ENCODE peak calls at places on chromosomes 11 and 22, in four cellular contexts. One of them, this sample, is unnamed.

GRCh38 chr22:46845281-46846153 is 83.1 kb downstream of the TBC1D22A start:
- DNase-seq in H9: no peak
- DNase-seq in H1: no peak
- DNase-seq in IMR-90: peak
- DNase-seq in this sample: no peak

GRCh38 chr11:70474710-70475109 is 76.4 kb downstream of the CTTN start:
- DNase-seq in H1: no peak
- DNase-seq in H9: no peak
- DNase-seq in IMR-90: no peak
- DNase-seq in this sample: no peak

GRCh38 chr22:43313497-43314474 is 29.4 kb downstream of the SCUBE1 start:
- DNase-seq in IMR-90: no peak
- DNase-seq in H1: no peak
- DNase-seq in H9: no peak
- DNase-seq in this sample: peak

GRCh38 chr22:29348956-29349355 is 33.5 kb upstream of the RASL10A start:
- DNase-seq in IMR-90: no peak
- DNase-seq in H9: no peak
- DNase-seq in H1: no peak
- DNase-seq in this sample: no peak

GRCh38 chr11:76240143-76240505 is 33.8 kb upstream of the WNT11 start:
- DNase-seq in IMR-90: no peak
- DNase-seq in H1: no peak
- DNase-seq in H9: no peak
- DNase-seq in this sample: no peak

GRCh38 chr11:75350743-75351540 is 519 bp downstream of the ARRB1 start:
- DNase-seq in H1: peak
- DNase-seq in IMR-90: peak
- DNase-seq in H9: peak
- DNase-seq in this sample: peak

GRCh38 chr11:75733346-75734107 is 15.9 kb downstream of the MOGAT2 start:
- DNase-seq in H1: no peak
- DNase-seq in H9: no peak
- DNase-seq in IMR-90: no peak
- DNase-seq in this sample: no peak

GRCh38 chr11:112822478-112823274 is 138.5 kb upstream of the NCAM1 start:
- DNase-seq in H1: peak
- DNase-seq in IMR-90: no peak
- DNase-seq in H9: peak
- DNase-seq in this sample: peak

GRCh38 chr11:70610561-70610960 is 212.2 kb downstream of the CTTN start:
- DNase-seq in H9: no peak
- DNase-seq in IMR-90: peak
- DNase-seq in H1: no peak
- DNase-seq in this sample: no peak

GRCh38 chr11:69916806-69917387 is 97.7 kb upstream of the FGF3 start:
- DNase-seq in H1: no peak
- DNase-seq in H9: no peak
- DNase-seq in IMR-90: no peak
- DNase-seq in this sample: no peak

GRCh38 chr11:27795955-27796861 is 96.0 kb upstream of the BDNF start:
- DNase-seq in H1: peak
- DNase-seq in H9: peak
- DNase-seq in IMR-90: peak
- DNase-seq in this sample: peak

GRCh38 chr11:44877908-44878459 is 72.7 kb downstream of the TP53I11 start:
- DNase-seq in IMR-90: no peak
- DNase-seq in H9: no peak
- DNase-seq in H1: no peak
- DNase-seq in this sample: peak

DNA sequence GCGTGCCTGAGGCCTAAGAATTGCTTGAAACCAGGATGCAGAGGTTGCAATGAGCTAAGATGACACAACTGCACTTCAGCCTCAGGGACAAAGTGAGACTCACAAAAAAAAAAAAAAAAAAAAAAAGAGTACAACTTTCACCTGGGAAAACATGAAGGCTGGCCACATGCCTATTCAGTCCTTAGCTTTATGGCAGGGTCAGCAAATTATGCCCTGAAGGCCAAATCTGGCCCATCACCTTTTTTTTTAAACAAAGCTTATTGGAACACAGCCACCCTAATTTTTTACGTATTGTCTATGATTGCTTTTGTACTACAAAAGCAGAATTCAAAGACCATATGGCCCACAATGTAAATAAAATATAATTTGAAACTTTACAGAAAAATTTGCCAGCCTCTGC is 8.2 kb downstream of the FSHB start:
- DNase-seq in H9: no peak
- DNase-seq in H1: no peak
- DNase-seq in IMR-90: no peak
- DNase-seq in this sample: no peak
- H3K56ac ChIP-seq in H9: no peak
- H3K56ac ChIP-seq in H1: no peak
- H3K56ac ChIP-seq in IMR-90: no peak
- H3K56ac ChIP-seq in this sample: no peak

DNA sequence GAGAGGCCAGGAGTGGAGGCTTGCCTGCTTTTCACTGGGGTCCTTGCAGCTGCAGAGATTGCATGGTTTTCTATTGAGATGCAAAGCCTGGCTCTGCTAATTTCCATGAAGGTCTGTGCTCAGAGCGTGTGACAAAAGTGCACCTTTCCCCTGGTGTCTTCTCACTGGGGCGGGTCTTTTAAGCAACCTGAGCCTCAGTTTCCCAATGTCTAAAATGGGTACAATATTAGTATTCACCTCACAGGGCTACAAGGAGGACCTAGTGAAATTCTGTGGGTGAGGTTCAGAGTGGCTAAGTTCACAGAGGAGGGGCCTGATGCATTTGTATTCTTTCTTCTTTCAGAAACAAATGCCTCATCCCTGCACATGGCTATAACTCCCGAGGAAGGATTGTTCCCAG is 20.3 kb downstream of the PPM1F start:
- DNase-seq in H9: no peak
- DNase-seq in IMR-90: no peak
- DNase-seq in H1: no peak
- DNase-seq in this sample: no peak
- H4K5ac ChIP-seq in H9: no peak
- H4K5ac ChIP-seq in IMR-90: no peak
- H4K5ac ChIP-seq in H1: no peak
- H4K5ac ChIP-seq in this sample: no peak

GRCh38 chr11:67001332-67001731 is 21.6 kb upstream of the SYT12 start:
- DNase-seq in H1: no peak
- DNase-seq in IMR-90: no peak
- DNase-seq in H9: no peak
- DNase-seq in this sample: no peak
- H3K56ac ChIP-seq in H1: no peak
- H3K56ac ChIP-seq in IMR-90: no peak
- H3K56ac ChIP-seq in H9: no peak
- H3K56ac ChIP-seq in this sample: no peak

DNA sequence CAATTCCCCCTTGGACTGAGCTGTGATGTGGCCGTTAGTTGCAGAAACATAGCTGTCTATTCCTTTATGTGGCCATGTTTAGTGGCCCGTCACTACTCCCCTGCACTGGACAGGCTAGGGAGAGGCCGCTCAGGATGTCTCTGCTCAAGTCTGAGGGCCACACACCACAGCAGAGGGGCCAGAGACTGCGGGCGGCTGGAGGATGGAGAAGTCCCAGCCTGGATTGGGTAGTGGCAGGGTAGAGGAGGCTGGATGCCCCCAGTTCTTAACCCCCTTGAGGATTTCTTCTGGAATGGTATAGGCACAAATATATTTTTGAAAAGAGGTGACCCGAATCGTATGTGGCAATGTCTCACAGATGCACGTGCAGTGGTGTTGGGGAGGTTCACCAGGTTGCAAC is 116.4 kb upstream of the B3GAT1 start:
- DNase-seq in IMR-90: no peak
- DNase-seq in H1: peak
- DNase-seq in H9: peak
- DNase-seq in this sample: no peak
- H4K5ac ChIP-seq in IMR-90: no peak
- H4K5ac ChIP-seq in H1: no peak
- H4K5ac ChIP-seq in H9: no peak
- H4K5ac ChIP-seq in this sample: no peak

DNA sequence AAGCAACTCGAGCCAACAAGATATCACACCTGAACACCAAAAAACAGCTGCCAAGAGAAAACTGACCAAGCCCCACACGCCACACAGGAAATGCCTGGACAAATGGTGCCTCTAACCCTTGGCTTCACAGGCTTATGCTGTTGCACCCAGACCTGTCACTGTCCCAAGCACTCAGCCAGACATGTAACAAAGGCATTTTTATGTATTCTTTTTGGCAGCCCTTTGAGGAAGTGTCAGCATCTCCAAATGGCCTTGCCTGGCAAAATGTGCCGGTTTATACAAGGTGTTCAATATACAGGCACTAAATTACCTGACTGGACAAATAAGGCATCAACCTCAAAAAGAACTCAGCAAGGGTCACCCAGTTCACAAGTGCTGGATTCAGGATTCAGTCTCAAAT is 6.1 kb downstream of the HDHD5 start:
- DNase-seq in IMR-90: no peak
- DNase-seq in H9: no peak
- DNase-seq in H1: no peak
- DNase-seq in this sample: no peak
- H3K56ac ChIP-seq in IMR-90: no peak
- H3K56ac ChIP-seq in H9: no peak
- H3K56ac ChIP-seq in H1: no peak
- H3K56ac ChIP-seq in this sample: no peak

GRCh38 chr11:42947405-42947804 is 364.4 kb upstream of the API5 start:
- DNase-seq in H1: no peak
- DNase-seq in H9: no peak
- DNase-seq in IMR-90: no peak
- DNase-seq in this sample: no peak
- H4K5ac ChIP-seq in H1: no peak
- H4K5ac ChIP-seq in H9: no peak
- H4K5ac ChIP-seq in IMR-90: no peak
- H4K5ac ChIP-seq in this sample: no peak

This sample was measured in mesendoderm.